ENCODE peak calls at places on chromosomes 2 and 18, in five cellular contexts. V is tibial nerve, J is foreskin fibroblast, F is astrocyte of the spinal cord, K is neural crest cell. Q is an unnamed sample.

GRCh38 chr18:48745293-48745692 is 205.5 kb downstream of the SMAD7 start:
- DNase-seq in V (no peak), J (no peak), F (no peak), K (no peak), Q (no peak)

GRCh38 chr2:111194835-111195621 is 74.3 kb downstream of the BCL2L11 start:
- DNase-seq in V (no peak), J (no peak), F (peak), K (no peak), Q (no peak)

GRCh38 chr18:72409923-72410322 is 134.2 kb downstream of the CBLN2 start:
- DNase-seq in V (no peak), J (no peak), F (no peak), K (no peak), Q (no peak)

GRCh38 chr2:127525692-127526141 is 572 bp downstream of the IWS1 start:
- DNase-seq in V (no peak), J (no peak), F (peak), K (no peak), Q (no peak)

GRCh38 chr18:49613141-49613641 is 51.3 kb downstream of the LIPG start:
- DNase-seq in V (no peak), J (no peak), F (peak), K (no peak), Q (no peak)

GRCh38 chr2:42877936-42878335 is 85.6 kb upstream of the HAAO start:
- DNase-seq in V (no peak), J (no peak), F (no peak), K (no peak), Q (no peak)

GRCh38 chr2:112688086-112688880 is 32.5 kb upstream of the NT5DC4 start:
- DNase-seq in V (no peak), J (no peak), F (no peak), K (no peak), Q (no peak)

GRCh38 chr2:102032368-102033027 is 40.7 kb downstream of the IL1R2 start:
- DNase-seq in V (no peak), J (no peak), F (peak), K (no peak), Q (no peak)

GRCh38 chr2:133521146-133521745 is 47.0 kb downstream of the NCKAP5 start:
- DNase-seq in V (no peak), J (no peak), F (no peak), K (no peak), Q (no peak)

GRCh38 chr2:207148025-207148424 is 17.7 kb downstream of the KLF7 start:
- DNase-seq in V (no peak), J (peak), F (peak), K (no peak), Q (no peak)

GRCh38 chr2:209145941-209146681 is 277.7 kb upstream of the MAP2 start:
- DNase-seq in V (no peak), J (no peak), F (no peak), K (no peak), Q (no peak)

GRCh38 chr2:152499921-152500320 is 164.9 kb downstream of the FMNL2 start:
- DNase-seq in V (no peak), J (peak), F (peak), K (no peak), Q (no peak)

GRCh38 chr2:172704072-172704936 is 31.3 kb upstream of the RAPGEF4 start:
- DNase-seq in V (no peak), J (no peak), F (peak), K (peak), Q (no peak)

GRCh38 chr2:71453404-71454220 is at the start of gene DYSF:
- DNase-seq in V (no peak), J (peak), F (peak), K (no peak), Q (no peak)

GRCh38 chr2:42100696-42101585 is 53.1 kb downstream of the PKDCC start:
- DNase-seq in V (no peak), J (no peak), F (peak), K (no peak), Q (peak)

GRCh38 chr18:51537487-51537886 is 340.0 kb upstream of the MEX3C start:
- DNase-seq in V (no peak), J (no peak), F (no peak), K (peak), Q (peak)

GRCh38 chr2:232632904-232633412 is 446 bp upstream of the EFHD1 start:
- DNase-seq in V (peak), J (peak), F (peak), K (no peak), Q (no peak)
- TF ChIP-seq CTCF in V (no peak), J (no peak), F (no peak), K (peak), Q (no peak)

DNA sequence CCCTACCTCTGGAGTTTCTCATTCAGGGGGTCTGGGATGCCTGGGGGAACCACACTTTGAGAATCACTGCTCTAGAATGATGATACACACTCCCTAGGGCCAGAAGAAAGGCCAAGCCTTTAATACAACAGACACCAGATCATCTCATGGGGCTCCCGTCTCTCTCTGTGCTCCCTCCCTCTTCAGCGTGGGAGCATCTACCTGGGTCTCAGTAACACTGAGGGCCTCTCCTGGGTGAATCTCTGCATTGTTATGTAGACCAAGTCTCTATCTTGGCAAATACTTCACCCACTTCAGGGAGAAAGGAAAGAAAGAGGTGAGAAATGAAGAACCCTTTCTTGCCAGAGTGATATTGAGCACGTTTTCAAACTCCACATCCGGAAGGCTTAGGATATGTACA is 146.8 kb upstream of the MSH6 start:
- DNase-seq in V (no peak), J (no peak), F (no peak), K (no peak), Q (no peak)
- TF ChIP-seq CTCF in V (no peak), J (no peak), F (no peak), K (no peak), Q (no peak)

GRCh38 chr2:85148190-85148589 is 15.0 kb downstream of the TCF7L1 start:
- DNase-seq in V (no peak), J (no peak), F (no peak), K (no peak), Q (no peak)
- TF ChIP-seq CTCF in V (no peak), J (no peak), F (no peak), K (no peak), Q (no peak)

DNA sequence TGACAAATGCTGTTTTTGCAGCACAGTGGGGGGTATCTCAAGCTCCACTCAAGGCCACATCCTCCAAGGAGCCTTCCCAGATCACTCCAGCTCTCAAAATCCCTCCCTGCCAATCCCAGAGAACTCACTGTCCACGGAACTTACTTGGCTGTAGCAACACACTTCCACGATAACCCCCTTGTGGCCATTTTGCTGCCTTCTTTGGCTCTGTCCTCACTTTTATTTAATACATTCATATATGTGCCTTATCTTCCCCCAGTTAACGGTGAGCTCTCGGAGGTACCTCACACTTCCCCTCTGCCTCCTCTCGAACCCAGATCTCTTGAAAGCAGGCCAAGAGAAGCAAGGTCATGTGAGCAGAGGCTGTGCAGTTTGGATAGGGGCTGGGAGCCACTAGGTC is 122.3 kb downstream of the TNS1 start:
- DNase-seq in V (no peak), J (no peak), F (no peak), K (no peak), Q (no peak)
- TF ChIP-seq CTCF in V (no peak), J (no peak), F (peak), K (no peak), Q (no peak)

DNA sequence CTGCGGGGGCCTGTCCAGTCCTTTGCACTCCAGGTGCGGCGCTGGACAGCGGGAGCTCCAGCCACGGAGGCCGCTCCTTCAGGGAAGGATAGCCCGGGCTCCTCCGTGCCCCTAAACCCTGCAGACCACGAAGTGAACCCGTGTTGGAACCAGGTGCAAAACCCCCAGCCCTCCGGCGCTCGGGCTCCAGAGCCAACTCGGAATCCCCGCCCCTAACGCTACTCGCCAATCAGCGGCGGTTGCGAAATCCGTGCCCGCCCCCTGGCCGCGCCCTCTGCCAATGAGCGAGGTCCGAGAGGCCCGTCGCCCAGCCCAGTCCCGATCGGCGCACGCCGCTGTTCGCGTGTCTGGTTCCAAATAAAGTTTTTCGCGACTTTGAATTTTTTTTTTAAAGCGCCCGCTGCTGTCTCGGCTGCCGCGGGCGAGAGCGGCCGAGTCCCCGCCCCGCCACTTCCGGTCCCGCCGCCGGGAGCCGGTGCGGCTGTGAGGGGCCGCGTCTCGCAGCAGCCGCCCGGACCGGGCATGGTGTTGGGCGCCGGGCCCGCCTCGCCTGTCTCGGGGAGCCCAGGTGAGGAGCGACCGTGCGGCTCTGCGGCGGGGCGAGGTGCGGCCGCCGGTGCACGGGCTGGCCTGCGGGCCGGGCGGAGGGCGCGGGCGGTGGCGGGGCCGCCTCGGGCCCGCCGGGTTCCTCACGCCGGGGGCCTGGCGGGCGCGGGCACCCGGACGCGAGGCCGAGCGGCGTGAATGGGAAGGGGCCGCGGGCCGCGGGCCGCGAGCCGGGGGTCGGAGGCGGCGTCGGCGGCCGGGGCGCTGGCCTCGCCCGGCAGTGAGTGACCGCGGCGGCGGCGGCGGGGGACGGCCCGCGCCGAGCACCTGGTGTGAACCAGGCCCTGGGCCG is at the start of gene UBE2F:
- DNase-seq in V (peak), J (peak), F (peak), K (peak), Q (peak)
- TF ChIP-seq CTCF in V (no peak), J (no peak), F (no peak), K (no peak), Q (no peak)

DNA sequence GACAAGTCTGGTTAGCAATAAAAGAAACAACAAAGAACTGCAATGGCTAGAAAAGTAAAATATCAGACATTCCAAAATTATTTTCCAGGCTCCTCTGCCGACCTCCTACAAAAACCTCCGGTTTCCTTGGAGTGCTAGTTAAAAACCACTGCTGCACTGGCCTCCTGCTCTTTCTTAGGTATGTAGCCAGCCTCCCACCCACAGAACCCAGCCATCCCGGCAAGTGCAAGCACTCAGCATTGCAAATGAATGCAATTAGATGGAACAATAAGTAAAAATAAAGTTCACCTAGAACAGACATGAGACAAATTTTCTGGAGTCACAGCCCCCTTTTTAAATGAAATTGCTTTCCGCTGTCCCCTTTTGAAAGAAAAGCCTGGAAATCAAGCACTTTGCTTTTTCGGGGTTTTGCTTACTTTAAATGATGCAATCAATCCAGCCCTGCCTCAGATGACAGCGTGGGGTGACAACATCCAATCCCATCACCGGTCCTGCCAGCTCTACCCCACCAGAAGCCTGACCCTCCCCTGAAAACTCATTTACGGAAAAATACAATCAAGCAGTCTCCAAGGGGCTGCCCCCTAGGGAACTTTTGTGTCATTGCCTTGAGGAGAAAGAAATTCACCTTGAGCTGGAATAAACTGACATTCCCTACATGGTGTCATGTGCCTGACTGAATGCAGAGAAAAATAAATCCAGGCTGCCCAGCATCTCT is 199.8 kb downstream of the EPHA4 start:
- DNase-seq in V (no peak), J (no peak), F (peak), K (peak), Q (no peak)
- TF ChIP-seq CTCF in V (no peak), J (peak), F (peak), K (peak), Q (peak)

GRCh38 chr18:2547477-2548087 is 23.7 kb downstream of the METTL4 start:
- DNase-seq in V (no peak), J (peak), F (peak), K (no peak), Q (no peak)
- TF ChIP-seq CTCF in V (peak), J (no peak), F (peak), K (peak), Q (peak)

DNA sequence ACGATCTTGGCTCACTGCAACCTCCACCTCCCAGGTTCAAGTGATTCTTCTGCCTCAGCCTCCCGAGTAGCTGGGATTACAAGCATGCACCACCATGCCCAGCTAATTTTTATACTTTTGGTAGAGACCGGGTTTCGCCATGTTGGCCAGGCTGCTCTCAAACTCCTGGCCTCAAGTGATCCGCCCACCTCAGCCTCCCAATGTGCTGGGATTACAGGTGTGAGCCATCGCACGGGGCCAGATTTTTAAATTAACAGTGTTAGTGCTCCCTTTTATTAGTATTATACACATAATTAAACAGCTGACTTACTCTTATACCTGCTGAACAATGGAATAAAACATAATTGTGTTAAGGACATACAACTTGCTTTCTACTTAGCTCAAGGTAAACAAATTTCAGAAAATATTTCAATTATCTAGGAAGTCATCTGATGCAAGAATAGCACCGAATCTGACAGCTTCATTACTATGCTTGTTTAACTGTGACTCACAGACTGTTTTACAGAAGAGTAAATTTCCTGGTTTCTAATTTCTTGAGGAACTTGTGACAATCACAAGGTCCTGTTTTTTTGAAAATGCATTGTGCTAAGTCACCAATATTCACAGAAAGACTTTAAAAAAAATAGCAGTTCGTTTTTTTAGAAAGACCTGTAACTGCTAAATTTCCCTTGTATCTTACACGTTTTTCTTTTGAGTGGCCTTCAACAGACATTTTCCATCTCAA is 51.2 kb downstream of the SPIRE1 start:
- DNase-seq in V (no peak), J (no peak), F (peak), K (no peak), Q (no peak)
- TF ChIP-seq CTCF in V (no peak), J (no peak), F (no peak), K (no peak), Q (no peak)

GRCh38 chr2:223669453-223670225 is 67.5 kb upstream of the SCG2 start:
- DNase-seq in V (no peak), J (peak), F (peak), K (no peak), Q (no peak)

DNA sequence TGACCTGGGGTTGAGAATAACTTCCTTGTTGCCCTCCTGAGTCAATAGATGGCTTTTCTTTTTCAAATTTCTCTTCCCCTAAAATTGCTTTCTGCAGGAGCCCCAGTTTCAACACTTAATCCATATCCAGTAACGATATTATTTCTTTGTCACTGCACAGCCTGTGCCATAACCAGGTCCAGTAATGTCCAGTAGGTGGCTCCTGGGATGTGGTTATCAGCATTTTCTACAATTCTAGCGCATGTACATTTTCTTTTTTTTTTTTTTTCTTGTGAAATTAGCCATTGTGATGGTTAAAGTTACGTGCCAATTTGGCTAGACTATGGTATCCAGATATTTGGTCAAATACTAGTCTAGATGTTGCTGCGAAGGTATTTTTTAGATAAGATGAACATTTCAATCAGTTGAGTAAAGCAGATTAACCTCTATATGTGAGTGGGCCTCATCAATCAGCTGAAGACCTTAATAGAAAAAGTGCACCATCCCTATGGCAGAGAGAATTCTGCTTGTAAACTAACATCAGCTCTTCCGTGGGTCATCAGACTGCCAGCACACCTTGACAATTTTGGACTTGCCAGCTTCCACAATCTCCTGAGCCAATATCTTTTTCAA is 72.9 kb upstream of the SCG2 start:
- DNase-seq in V (no peak), J (peak), F (peak), K (no peak), Q (no peak)
- TF ChIP-seq CTCF in V (peak), J (peak), F (peak), K (peak), Q (peak)